ENCODE peak calls at places on chromosomes 13 and 19, in nine cellular contexts. C, W, M, L, Z, Y, E, O and X are unnamed samples.

GRCh38 chr19:12064266-12065099 is at the start of gene ZNF844:
- DNase-seq in C (peak; percentile 95), E (peak; percentile 98), Y (peak; percentile 93), O (peak; percentile 97), W (peak; percentile 13), L (peak; percentile 99), M (peak; percentile 96), Z (peak; percentile 97), X (peak; percentile 59)

GRCh38 chr19:34519602-34520001 is 38.0 kb downstream of the WTIP start:
- DNase-seq in W (no peak), Y (no peak), E (no peak), O (no peak), M (no peak), C (no peak), L (no peak), Z (no peak), X (no peak)

GRCh38 chr19:13195678-13196077 is 45.5 kb downstream of the IER2 start:
- DNase-seq in M (peak; percentile 85), C (no peak), Z (peak; percentile 91), W (peak; percentile 35), Y (peak; percentile 79), L (no peak), O (peak; percentile 83), E (peak; percentile 63), X (peak; percentile 57)

GRCh38 chr13:48220592-48221300 is 12.3 kb upstream of the ITM2B start:
- DNase-seq in L (no peak), M (no peak), O (no peak), C (no peak), Z (no peak), E (no peak), W (no peak), Y (no peak), X (peak; percentile 26)

GRCh38 chr19:47020992-47021496 is 1.4 kb downstream of the NPAS1 start:
- DNase-seq in O (no peak), Y (peak; percentile 41), E (no peak), M (no peak), W (no peak), L (no peak), C (peak; percentile 65), Z (peak; percentile 69), X (no peak)

GRCh38 chr19:42421591-42422031 is 5.6 kb downstream of the LIPE start:
- DNase-seq in W (no peak), E (no peak), Y (no peak), O (peak; percentile 56), M (peak; percentile 80), L (peak; percentile 71), C (peak; percentile 48), Z (no peak), X (no peak)

GRCh38 chr13:58977085-58977484 is 1186.6 kb downstream of the DIAPH3 start:
- DNase-seq in Z (no peak), E (no peak), O (no peak), W (no peak), M (no peak), L (no peak), Y (no peak), C (no peak), X (no peak)

GRCh38 chr19:48403606-48404005 is 10.1 kb downstream of the GRIN2D start:
- DNase-seq in L (peak; percentile 58), O (no peak), M (peak; percentile 90), Y (peak; percentile 80), E (peak; percentile 55), W (no peak), Z (peak; percentile 93), C (peak; percentile 65), X (peak; percentile 71)

GRCh38 chr19:53977991-53978731 is 13.3 kb upstream of the CACNG6 start:
- DNase-seq in W (no peak), C (peak; percentile 92), E (peak; percentile 42), O (no peak), Z (peak; percentile 100), M (no peak), Y (peak; percentile 99), L (peak; percentile 76), X (no peak)

GRCh38 chr19:5147971-5148793 is 179.3 kb downstream of the KDM4B start:
- DNase-seq in E (no peak), Z (no peak), M (peak; percentile 69), W (no peak), C (peak; percentile 95), L (peak; percentile 29), Y (no peak), O (no peak), X (no peak)

GRCh38 chr19:55131421-55131820 is 14.0 kb upstream of the PPP1R12C start:
- DNase-seq in Y (no peak), O (no peak), E (no peak), Z (no peak), C (peak; percentile 37), L (no peak), M (no peak), W (no peak), X (no peak)

GRCh38 chr19:33703821-33704220 is 82.1 kb downstream of the CHST8 start:
- DNase-seq in Z (no peak), M (peak; percentile 59), C (no peak), W (no peak), Y (no peak), E (no peak), O (no peak), L (no peak), X (no peak)

GRCh38 chr19:14475251-14476073 is at the start of gene PTGER1:
- DNase-seq in L (no peak), E (no peak), Y (peak; percentile 69), O (no peak), Z (peak; percentile 78), W (no peak), C (peak; percentile 67), M (no peak), X (peak; percentile 47)

GRCh38 chr19:11763117-11763516 is 3.7 kb upstream of the ZNF441 start:
- DNase-seq in E (no peak), O (no peak), W (no peak), C (no peak), Z (no peak), M (no peak), Y (no peak), L (no peak), X (no peak)

DNA sequence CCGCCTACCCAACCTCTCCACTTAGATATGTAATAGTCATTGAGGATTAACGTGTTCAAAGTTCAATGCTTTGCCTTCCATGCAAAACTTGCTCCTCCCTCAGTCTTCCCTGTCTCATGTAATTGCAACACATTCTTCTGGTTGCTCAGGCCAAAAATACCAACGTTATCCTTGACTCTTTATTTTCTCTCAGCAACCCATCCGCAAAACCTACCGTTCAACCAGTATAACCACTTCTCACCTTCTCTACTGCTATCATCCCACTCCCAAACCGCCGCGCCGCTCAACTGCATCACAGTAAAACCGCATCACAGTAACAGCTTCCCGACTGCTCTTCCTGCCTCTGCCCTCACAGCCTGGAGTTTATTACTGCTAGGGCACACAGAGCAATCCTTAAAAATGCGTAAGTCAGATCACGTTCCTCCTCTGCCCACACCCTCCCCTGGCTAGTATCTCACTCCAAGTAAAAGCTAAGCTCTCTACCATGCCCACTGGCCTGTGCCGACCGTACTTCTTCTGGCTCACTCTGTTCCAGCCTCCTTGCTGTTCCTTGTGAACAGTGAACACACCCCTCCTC is 8.2 kb downstream of the MTIF3 start:
- DNase-seq in Y (no peak), O (no peak), C (no peak), Z (peak; percentile 54), E (no peak), W (peak; percentile 14), M (no peak), L (no peak), X (no peak)
- H3K4me3 ChIP-seq in Y (no peak overlapping the region), O (no peak overlapping the region), C (no peak overlapping the region), Z (no peak overlapping the region), E (no peak overlapping the region), W (peak overlapping the region; percentile 0), M (no peak overlapping the region), L (no peak overlapping the region), X (peak overlapping the region; percentile 48)

DNA sequence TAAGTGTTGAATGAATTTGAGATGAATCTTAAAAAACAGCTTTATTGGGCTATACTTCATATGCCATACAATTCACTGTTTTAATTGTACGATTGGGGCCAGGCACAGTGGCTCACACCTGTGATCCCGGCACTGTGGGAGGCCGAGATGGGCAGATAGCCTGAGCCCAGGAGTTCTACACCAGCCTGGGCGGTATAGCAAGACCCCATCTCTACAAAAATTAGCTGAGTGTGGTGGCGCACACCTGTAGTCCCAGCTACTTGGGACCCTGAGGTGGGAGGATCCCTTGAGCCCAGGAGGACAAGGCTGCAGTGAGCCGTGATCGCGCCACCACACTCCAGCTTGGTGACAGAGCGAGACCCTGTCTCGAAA is 10.3 kb downstream of the ARID3A start:
- DNase-seq in W (no peak), L (no peak), C (no peak), O (no peak), M (no peak), E (no peak), Y (no peak), Z (no peak), X (no peak)
- H3K4me1 ChIP-seq in W (peaks cover 23% of the 10 kb centered on the region), L (peaks cover 42% of the 10 kb centered on the region), C (peaks cover 27% of the 10 kb centered on the region), O (peaks cover 62% of the 10 kb centered on the region), M (peaks cover 39% of the 10 kb centered on the region), E (peaks cover 7% of the 10 kb centered on the region), Y (peaks cover 10% of the 10 kb centered on the region), Z (peaks cover 10% of the 10 kb centered on the region), X (peaks cover 31% of the 10 kb centered on the region)

GRCh38 chr13:109790071-109790470 is 3.7 kb upstream of the IRS2 start:
- DNase-seq in Y (no peak), W (no peak), E (no peak), O (no peak), M (no peak), L (no peak), C (peak; percentile 60), Z (no peak), X (no peak)

GRCh38 chr13:109795021-109795420 is 8.6 kb upstream of the IRS2 start:
- DNase-seq in Y (no peak), W (no peak), M (no peak), O (no peak), C (no peak), E (no peak), Z (no peak), L (no peak), X (no peak)

GRCh38 chr13:109794095-109794494 is 7.7 kb upstream of the IRS2 start:
- DNase-seq in E (no peak), M (no peak), L (no peak), O (no peak), C (no peak), W (no peak), Z (peak; percentile 50), Y (no peak), X (no peak)

GRCh38 chr13:109790951-109791605 is 4.7 kb upstream of the IRS2 start:
- DNase-seq in L (no peak), W (no peak), Y (peak; percentile 55), E (no peak), Z (peak; percentile 76), C (peak; percentile 44), M (no peak), O (no peak), X (peak; percentile 62)

GRCh38 chr13:109792416-109793090 is 6.2 kb upstream of the IRS2 start:
- DNase-seq in L (no peak), O (no peak), C (no peak), W (no peak), M (no peak), Y (no peak), E (no peak), Z (no peak), X (no peak)
- H3K27ac ChIP-seq in L (no peak overlapping the region), O (no peak overlapping the region), C (no peak overlapping the region), W (no peak overlapping the region), M (no peak overlapping the region), Y (no peak overlapping the region), E (no peak overlapping the region), Z (no peak overlapping the region), X (no peak overlapping the region)

DNA sequence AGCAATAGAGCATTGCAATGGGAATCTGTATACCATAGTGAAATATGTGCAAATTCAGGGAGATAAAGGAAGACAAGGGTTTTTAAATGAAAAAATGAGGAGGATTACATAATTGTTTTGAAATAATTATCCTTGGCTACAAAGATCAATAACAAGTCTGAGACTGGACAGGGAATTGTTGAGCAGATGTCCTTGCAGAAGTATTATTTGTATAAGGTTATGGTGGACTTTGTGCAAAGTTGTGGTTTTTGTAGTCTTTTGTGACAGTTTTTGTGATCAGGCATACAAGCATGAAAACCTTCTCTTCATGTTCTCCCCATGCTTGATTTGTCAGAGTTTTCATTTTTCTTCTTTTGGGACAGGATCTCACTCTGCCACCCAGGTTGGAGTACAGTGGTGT is 25.3 kb upstream of the ZNF780A start:
- DNase-seq in C (no peak), L (no peak), E (no peak), W (no peak), Z (no peak), Y (no peak), M (no peak), O (no peak), X (no peak)
- H3K4me3 ChIP-seq in C (no peak overlapping the region), L (no peak overlapping the region), E (no peak overlapping the region), W (no peak overlapping the region), Z (no peak overlapping the region), Y (no peak overlapping the region), M (no peak overlapping the region), O (no peak overlapping the region), X (no peak overlapping the region)